ENCODE peak calls at places on chromosomes 1 and 21, in five cellular contexts. S is EL, Q is GM12865, Y is endothelial cell, K is AG20443. Z is an unnamed sample.

GRCh38 chr1:59574085-59574484 is 240.7 kb upstream of the HOOK1 start:
- DNase-seq in S (peak; percentile 87), Q (no peak), Y (no peak), K (peak; percentile 56), Z (no peak)

GRCh38 chr21:38367646-38368045 is 110.9 kb downstream of the KCNJ15 start:
- DNase-seq in S (no peak), Q (no peak), Y (no peak), K (no peak), Z (no peak)

GRCh38 chr1:9652379-9653194 is 1.1 kb downstream of the PIK3CD start:
- DNase-seq in S (peak; percentile 38), Q (peak; percentile 77), Y (peak; percentile 31), K (peak; percentile 50), Z (no peak)

GRCh38 chr1:23923592-23924495 is 10.7 kb upstream of the CNR2 start:
- DNase-seq in S (no peak), Q (no peak), Y (no peak), K (peak; percentile 74), Z (no peak)

GRCh38 chr1:40612345-40612831 is 53.1 kb downstream of the RIMS3 start:
- DNase-seq in S (peak; percentile 64), Q (peak; percentile 77), Y (peak; percentile 73), K (peak; percentile 87), Z (peak; percentile 84)

GRCh38 chr1:222994506-222995229 is 148.4 kb downstream of the TLR5 start:
- DNase-seq in S (peak; percentile 73), Q (no peak), Y (no peak), K (peak; percentile 45), Z (no peak)

GRCh38 chr1:202860744-202861419 is 28.1 kb downstream of the RABIF start:
- DNase-seq in S (peak; percentile 65), Q (no peak), Y (peak; percentile 56), K (peak; percentile 59), Z (peak; percentile 71)

GRCh38 chr1:231684333-231685244 is 58.0 kb downstream of the DISC1 start:
- DNase-seq in S (no peak), Q (no peak), Y (no peak), K (no peak), Z (peak; percentile 92)

GRCh38 chr1:162987866-162988265 is 81.3 kb upstream of the RGS4 start:
- DNase-seq in S (peak; percentile 29), Q (no peak), Y (no peak), K (peak; percentile 46), Z (peak; percentile 45)

GRCh38 chr1:112998592-112999235 is 42.7 kb upstream of the SLC16A1 start:
- DNase-seq in S (peak; percentile 13), Q (no peak), Y (no peak), K (peak; percentile 85), Z (peak; percentile 30)

GRCh38 chr1:173489149-173489600 is 12.0 kb downstream of the PRDX6 start:
- DNase-seq in S (peak; percentile 22), Q (no peak), Y (peak; percentile 8), K (no peak), Z (no peak)

GRCh38 chr21:46080171-46081021 is 17.5 kb upstream of the COL6A2 start:
- DNase-seq in S (no peak), Q (no peak), Y (no peak), K (peak; percentile 51), Z (no peak)

GRCh38 chr1:80846966-80847365 is 953.8 kb upstream of the ADGRL2 start:
- DNase-seq in S (no peak), Q (no peak), Y (no peak), K (no peak), Z (no peak)

GRCh38 chr1:21880619-21880970 is 56.5 kb downstream of the HSPG2 start:
- DNase-seq in S (no peak), Q (no peak), Y (no peak), K (no peak), Z (no peak)

GRCh38 chr1:227892930-227893695 is 54.6 kb downstream of the WNT9A start:
- DNase-seq in S (no peak), Q (no peak), Y (no peak), K (no peak), Z (no peak)

GRCh38 chr1:43147625-43148319 is 24.3 kb downstream of the EBNA1BP2 start:
- DNase-seq in S (peak; percentile 81), Q (no peak), Y (peak; percentile 97), K (peak; percentile 84), Z (peak; percentile 90)

GRCh38 chr1:62492521-62492920 is 55.7 kb downstream of the USP1 start:
- DNase-seq in S (no peak), Q (no peak), Y (no peak), K (no peak), Z (no peak)

GRCh38 chr1:113928129-113928949 is 785 bp upstream of the HIPK1 start:
- DNase-seq in S (no peak), Q (peak; percentile 67), Y (no peak), K (no peak), Z (no peak)

GRCh38 chr21:38699048-38699447 is 106.7 kb upstream of the ETS2 start:
- DNase-seq in S (no peak), Q (no peak), Y (peak; percentile 43), K (no peak), Z (no peak)

GRCh38 chr1:197917813-197918646 is 858 bp downstream of the LHX9 start:
- DNase-seq in S (peak; percentile 53), Q (no peak), Y (no peak), K (no peak), Z (peak; percentile 82)

GRCh38 chr1:88892146-88892877 is 945 bp upstream of the GTF2B start:
- DNase-seq in S (peak; percentile 55), Q (peak; percentile 20), Y (peak; percentile 26), K (no peak), Z (peak; percentile 91)

GRCh38 chr1:109632671-109633346 is 13.2 kb downstream of the AMPD2 start:
- DNase-seq in S (no peak), Q (no peak), Y (no peak), K (no peak), Z (peak; percentile 92)

GRCh38 chr1:47188901-47189785 is 693 bp downstream of the PDZK1IP1 start:
- DNase-seq in S (no peak), Q (no peak), Y (no peak), K (no peak), Z (no peak)

GRCh38 chr1:79592707-79593106 is 586.2 kb upstream of the ADGRL4 start:
- DNase-seq in S (no peak), Q (no peak), Y (no peak), K (no peak), Z (no peak)

GRCh38 chr21:33414068-33414467 is 10.9 kb downstream of the IFNGR2 start:
- DNase-seq in S (no peak), Q (no peak), Y (no peak), K (no peak), Z (no peak)

GRCh38 chr1:244106173-244106572 is 55.1 kb downstream of the ZBTB18 start:
- DNase-seq in S (no peak), Q (no peak), Y (no peak), K (no peak), Z (peak; percentile 86)

GRCh38 chr1:62384276-62385005 is 52.4 kb upstream of the USP1 start:
- DNase-seq in S (peak; percentile 73), Q (no peak), Y (no peak), K (peak; percentile 92), Z (peak; percentile 77)

GRCh38 chr1:45526135-45526644 is 4.5 kb upstream of the PRDX1 start:
- DNase-seq in S (no peak), Q (no peak), Y (no peak), K (no peak), Z (peak; percentile 34)

GRCh38 chr1:162270016-162270415 is 106.6 kb downstream of the SPATA46 start:
- DNase-seq in S (no peak), Q (no peak), Y (no peak), K (no peak), Z (no peak)

GRCh38 chr1:244968431-244968830 is 104.1 kb upstream of the HNRNPU start:
- DNase-seq in S (no peak), Q (no peak), Y (peak; percentile 43), K (no peak), Z (no peak)

GRCh38 chr21:28375708-28376385 is 616.8 kb downstream of the LTN1 start:
- DNase-seq in S (peak; percentile 57), Q (no peak), Y (no peak), K (peak; percentile 9), Z (no peak)

GRCh38 chr1:32394890-32395415 is 712 bp upstream of the BSDC1 start:
- DNase-seq in S (no peak), Q (no peak), Y (no peak), K (peak; percentile 22), Z (peak; percentile 49)

GRCh38 chr1:58929667-58930325 is 145.9 kb upstream of the JUN start:
- DNase-seq in S (no peak), Q (no peak), Y (no peak), K (no peak), Z (no peak)

GRCh38 chr1:117051224-117052064 is 8.7 kb upstream of the TTF2 start:
- DNase-seq in S (no peak), Q (peak; percentile 82), Y (no peak), K (peak; percentile 27), Z (no peak)

Z was measured in NCI-H69.